ENCODE peak calls at places on chromosomes 13 and 19, in seven cellular contexts. D, M, J, I, Q, P and V are unnamed samples.

GRCh38 chr13:34076319-34076718 is 258.4 kb downstream of the RFC3 start:
- DNase-seq in I (no peak), P (no peak), J (no peak), Q (no peak), D (no peak), M (no peak), V (no peak)

GRCh38 chr19:54534156-54534555 is 31.5 kb downstream of the LAIR2 start:
- DNase-seq in M (no peak), Q (no peak), I (no peak), D (no peak), P (no peak), J (no peak), V (no peak)

GRCh38 chr19:35959040-35959967 is 23.1 kb downstream of the LRFN3 start:
- DNase-seq in P (no peak), J (no peak), M (peak), I (no peak), Q (peak), D (peak), V (peak)

GRCh38 chr13:40496035-40496810 is 170.2 kb downstream of the FOXO1 start:
- DNase-seq in I (no peak), P (no peak), D (no peak), Q (no peak), M (no peak), J (no peak), V (no peak)

GRCh38 chr19:872266-872951 is 12.9 kb downstream of the CFD start:
- DNase-seq in M (no peak), P (peak), J (peak), I (no peak), Q (peak), D (peak), V (no peak)

GRCh38 chr19:2191456-2191931 is 27.8 kb downstream of the DOT1L start:
- DNase-seq in M (no peak), D (no peak), Q (no peak), P (no peak), I (no peak), J (no peak), V (no peak)

GRCh38 chr19:48401277-48401676 is 7.8 kb downstream of the GRIN2D start:
- DNase-seq in D (no peak), P (no peak), J (no peak), Q (no peak), M (no peak), I (no peak), V (peak)

GRCh38 chr19:45790942-45791341 is 1.7 kb downstream of the DMWD start:
- DNase-seq in D (peak), J (no peak), I (no peak), P (no peak), M (no peak), Q (no peak), V (no peak)

GRCh38 chr13:62320129-62320724 is 904.6 kb upstream of the PCDH20 start:
- DNase-seq in J (no peak), D (no peak), I (no peak), P (no peak), Q (no peak), M (peak), V (peak)

GRCh38 chr13:71621152-71622124 is 245.6 kb downstream of the DACH1 start:
- DNase-seq in D (no peak), Q (no peak), I (no peak), P (no peak), J (no peak), M (no peak), V (peak)

GRCh38 chr19:15283141-15283885 is 49.0 kb downstream of the BRD4 start:
- DNase-seq in J (peak), M (peak), D (no peak), I (no peak), P (no peak), Q (no peak), V (no peak)

GRCh38 chr19:5407356-5407755 is 47.9 kb upstream of the ZNRF4 start:
- DNase-seq in D (no peak), M (no peak), P (no peak), Q (no peak), J (no peak), I (no peak), V (no peak)

GRCh38 chr19:8366961-8367326 is 3.0 kb downstream of the ANGPTL4 start:
- DNase-seq in P (no peak), J (peak), Q (no peak), M (no peak), I (no peak), D (no peak), V (no peak)